ENCODE peak calls at places on chromosomes 16 and 17, in eight cellular contexts. B is Daoy; Z is stimulated activated CD4-positive, alpha-beta T cell treated with anti-CD3 and anti-CD28 coated beads, Interleukin-4, amount 100 ng/mL, for 48 hours; O is NCI-H146; P is tibial artery; U is cardiac septum; M is GM12865; K is BE2C. R is an unnamed sample.

GRCh38 chr17:80859004-80859941 is 132.4 kb upstream of the CHMP6 start:
- DNase-seq in B (peak), Z (no peak), O (no peak), P (peak), U (peak), M (no peak), K (peak), R (no peak)

GRCh38 chr17:57395721-57396321 is 139.5 kb downstream of the MSI2 start:
- DNase-seq in B (no peak), Z (no peak), O (no peak), P (no peak), U (no peak), M (no peak), K (no peak), R (no peak)

GRCh38 chr16:27367463-27368357 is 34.3 kb upstream of the IL21R start:
- DNase-seq in B (peak), Z (peak), O (peak), P (peak), U (peak), M (peak), K (peak), R (peak)

GRCh38 chr17:65561394-65562205 is at the start of gene AXIN2:
- DNase-seq in B (peak), Z (peak), O (peak), P (peak), U (peak), M (peak), K (peak), R (peak)

GRCh38 chr17:57257213-57257873 is 1.0 kb downstream of the MSI2 start:
- DNase-seq in B (no peak), Z (no peak), O (no peak), P (no peak), U (no peak), M (peak), K (no peak), R (no peak)

GRCh38 chr17:35804658-35805192 is 4.6 kb upstream of the TAF15 start:
- DNase-seq in B (peak), Z (no peak), O (peak), P (no peak), U (no peak), M (peak), K (peak), R (no peak)

GRCh38 chr17:35244345-35245195 is 1.7 kb downstream of the SLFN5 start:
- DNase-seq in B (peak), Z (peak), O (no peak), P (peak), U (peak), M (peak), K (no peak), R (no peak)

GRCh38 chr16:89049484-89050118 is 44.1 kb upstream of the ACSF3 start:
- DNase-seq in B (no peak), Z (no peak), O (no peak), P (no peak), U (no peak), M (no peak), K (peak), R (no peak)

GRCh38 chr16:85570735-85571562 is 42.2 kb upstream of the GSE1 start:
- DNase-seq in B (no peak), Z (no peak), O (no peak), P (peak), U (no peak), M (peak), K (no peak), R (no peak)

GRCh38 chr17:58409432-58409831 is 7.9 kb downstream of the RNF43 start:
- DNase-seq in B (no peak), Z (no peak), O (no peak), P (no peak), U (no peak), M (no peak), K (no peak), R (no peak)

GRCh38 chr16:54326266-54326662 is 39.7 kb upstream of the IRX3 start:
- DNase-seq in B (no peak), Z (no peak), O (no peak), P (peak), U (no peak), M (no peak), K (no peak), R (no peak)

GRCh38 chr17:55986817-55987216 is 166.5 kb upstream of the ANKFN1 start:
- DNase-seq in B (no peak), Z (no peak), O (no peak), P (no peak), U (no peak), M (no peak), K (no peak), R (no peak)

GRCh38 chr17:59154721-59155438 is at the start of gene SKA2:
- DNase-seq in B (no peak), Z (peak), O (peak), P (peak), U (peak), M (no peak), K (peak), R (peak)